ENCODE peak calls at places on chromosomes 2 and 18, in six cellular contexts. C is A549, J is GM23338, Q is GM12878, Y is SK-N-SH, T is HepG2. V is an unnamed sample.

GRCh38 chr2:191802180-191802579 is 44.7 kb downstream of the CAVIN2 start:
- DNase-seq in T (peak), Q (no peak), J (no peak), Y (no peak), C (no peak), V (no peak)

GRCh38 chr18:68447286-68447685 is 267.6 kb downstream of the TMX3 start:
- DNase-seq in T (no peak), J (no peak), Y (peak), Q (no peak), C (no peak), V (no peak)

GRCh38 chr2:86439879-86440630 is 1.1 kb upstream of the KDM3A start:
- DNase-seq in T (no peak), Q (no peak), J (no peak), Y (no peak), C (peak), V (no peak)

GRCh38 chr2:133287709-133288108 is 280.6 kb downstream of the NCKAP5 start:
- DNase-seq in J (no peak), Y (no peak), Q (no peak), C (no peak), T (no peak), V (no peak)

GRCh38 chr18:5475252-5475651 is 68.5 kb downstream of the EPB41L3 start:
- DNase-seq in C (no peak), T (no peak), Y (no peak), J (no peak), Q (no peak), V (no peak)

GRCh38 chr2:153004627-153005026 is 286.2 kb downstream of the ARL6IP6 start:
- DNase-seq in C (no peak), Y (no peak), Q (no peak), T (no peak), J (no peak), V (no peak)

GRCh38 chr18:43661570-43661969 is 384.3 kb upstream of the SYT4 start:
- DNase-seq in J (peak), Y (peak), Q (peak), T (peak), C (peak), V (peak)

GRCh38 chr2:237474931-237475703 is 11.9 kb upstream of the MLPH start:
- DNase-seq in J (peak), Q (no peak), Y (peak), C (peak), T (peak), V (no peak)

GRCh38 chr2:205768341-205768740 is 86.0 kb downstream of the NRP2 start:
- DNase-seq in Q (no peak), T (no peak), J (no peak), C (no peak), Y (no peak), V (no peak)

GRCh38 chr18:76923485-76924085 is 101.2 kb downstream of the ZNF236 start:
- DNase-seq in C (peak), Y (peak), Q (no peak), T (peak), J (peak), V (peak)

GRCh38 chr2:219557320-219557719 is 13.5 kb downstream of the TMEM198 start:
- DNase-seq in Q (no peak), T (no peak), Y (no peak), J (no peak), C (no peak), V (no peak)

GRCh38 chr2:237412646-237413292 is 1.2 kb downstream of the COL6A3 start:
- DNase-seq in Q (no peak), C (no peak), T (no peak), J (no peak), Y (no peak), V (no peak)

GRCh38 chr18:63074987-63075404 is 244.6 kb downstream of the BCL2 start:
- DNase-seq in C (peak), Q (no peak), T (peak), J (peak), Y (peak), V (no peak)

GRCh38 chr18:62326646-62327348 is 1.7 kb downstream of the TNFRSF11A start:
- DNase-seq in C (no peak), T (no peak), Q (no peak), J (no peak), Y (no peak), V (no peak)

GRCh38 chr18:12657048-12657848 is 659 bp downstream of the SPIRE1 start:
- DNase-seq in Y (peak), T (no peak), C (peak), J (peak), Q (no peak), V (no peak)

GRCh38 chr2:56287508-56287907 is 103.7 kb downstream of the CCDC85A start:
- DNase-seq in J (no peak), Q (no peak), C (no peak), T (no peak), Y (no peak), V (no peak)

GRCh38 chr2:154459286-154459685 is 239.2 kb upstream of the KCNJ3 start:
- DNase-seq in T (no peak), C (no peak), J (no peak), Q (no peak), Y (no peak), V (no peak)

GRCh38 chr2:1894578-1894977 is 150.3 kb upstream of the PXDN start:
- DNase-seq in Y (no peak), Q (no peak), J (no peak), C (no peak), T (no peak), V (no peak)

GRCh38 chr2:152407204-152407721 is 72.3 kb downstream of the FMNL2 start:
- DNase-seq in Y (peak), J (peak), C (peak), T (no peak), Q (peak), V (no peak)

GRCh38 chr2:15832849-15833680 is 107.3 kb upstream of the MYCN start:
- DNase-seq in J (no peak), Q (no peak), Y (no peak), C (no peak), T (no peak), V (no peak)

GRCh38 chr18:24672165-24672950 is 211.9 kb downstream of the HRH4 start:
- DNase-seq in Y (peak), J (peak), Q (no peak), T (no peak), C (no peak), V (no peak)

GRCh38 chr18:74435740-74436139 is 21.4 kb downstream of the DIPK1C start:
- DNase-seq in C (no peak), T (no peak), J (no peak), Q (no peak), Y (no peak), V (no peak)

GRCh38 chr2:168530980-168531379 is 74.9 kb downstream of the CERS6 start:
- DNase-seq in Q (no peak), C (no peak), J (no peak), Y (no peak), T (no peak), V (no peak)

GRCh38 chr2:213306320-213306942 is 22.2 kb downstream of the SPAG16 start:
- DNase-seq in C (peak), Q (no peak), T (no peak), J (no peak), Y (no peak), V (no peak)

GRCh38 chr2:85659324-85659981 is 8.5 kb downstream of the SFTPB start:
- DNase-seq in Y (no peak), T (no peak), Q (no peak), C (no peak), J (no peak), V (no peak)

GRCh38 chr2:240290432-240291336 is 144.8 kb upstream of the GPC1 start:
- DNase-seq in T (no peak), J (no peak), Q (no peak), Y (no peak), C (no peak), V (no peak)

GRCh38 chr2:27873091-27873490 is 17.1 kb downstream of the RBKS start:
- DNase-seq in T (no peak), Q (no peak), J (no peak), C (no peak), Y (no peak), V (no peak)

GRCh38 chr2:154013514-154013913 is 141.8 kb downstream of the GALNT13 start:
- DNase-seq in Q (no peak), T (no peak), C (no peak), Y (no peak), J (no peak), V (no peak)

GRCh38 chr2:70711191-70711590 is 56.8 kb downstream of the ADD2 start:
- DNase-seq in T (no peak), Q (no peak), J (peak), C (no peak), Y (no peak), V (no peak)

GRCh38 chr2:203824057-203824456 is 43.5 kb upstream of the CTLA4 start:
- DNase-seq in Q (no peak), C (no peak), Y (no peak), J (no peak), T (no peak), V (no peak)

GRCh38 chr2:235669269-235669831 is 175.5 kb downstream of the AGAP1 start:
- DNase-seq in J (peak), C (peak), Q (no peak), Y (peak), T (peak), V (no peak)

GRCh38 chr2:138712212-138712979 is 67.8 kb downstream of the NXPH2 start:
- DNase-seq in Y (no peak), T (peak), Q (peak), C (no peak), J (no peak), V (no peak)

GRCh38 chr18:64592246-64592645 is 443.4 kb upstream of the LINC00305 start:
- DNase-seq in Q (no peak), J (no peak), T (no peak), Y (peak), C (no peak), V (no peak)

GRCh38 chr2:190714958-190715357 is 66.1 kb downstream of the NAB1 start:
- DNase-seq in C (no peak), Y (no peak), T (no peak), J (no peak), Q (no peak), V (no peak)

GRCh38 chr2:20050712-20051517 is 513 bp downstream of the LAPTM4A start:
- DNase-seq in C (peak), Y (peak), T (peak), Q (no peak), J (peak), V (peak)

GRCh38 chr2:60512063-60512622 is 41.3 kb downstream of the BCL11A start:
- DNase-seq in T (no peak), J (no peak), C (no peak), Q (no peak), Y (no peak), V (no peak)

GRCh38 chr2:106085441-106085911 is 108.6 kb downstream of the UXS1 start:
- DNase-seq in J (peak), C (peak), Y (no peak), Q (no peak), T (peak), V (no peak)
- TF ChIP-seq REST in J (no peak), C (no peak), Y (no peak), Q (no peak), T (no peak), V (no peak)

GRCh38 chr18:8364385-8364784 is 244.9 kb upstream of the RAB12 start:
- DNase-seq in Y (no peak), C (no peak), J (no peak), Q (no peak), T (no peak), V (no peak)

GRCh38 chr18:8366070-8366469 is 243.2 kb upstream of the RAB12 start:
- DNase-seq in C (no peak), Y (no peak), J (no peak), T (no peak), Q (no peak), V (no peak)

GRCh38 chr18:8366656-8367055 is 242.6 kb upstream of the RAB12 start:
- DNase-seq in J (peak), Q (no peak), T (no peak), C (no peak), Y (peak), V (no peak)

GRCh38 chr18:8365528-8365927 is 243.7 kb upstream of the RAB12 start:
- DNase-seq in Y (no peak), Q (no peak), J (no peak), T (no peak), C (no peak), V (no peak)

GRCh38 chr18:8365006-8365405 is 244.2 kb upstream of the RAB12 start:
- DNase-seq in Y (no peak), J (no peak), C (no peak), T (no peak), Q (no peak), V (no peak)
- TF ChIP-seq REST in Y (no peak), J (no peak), C (no peak), T (no peak), Q (no peak), V (no peak)

DNA sequence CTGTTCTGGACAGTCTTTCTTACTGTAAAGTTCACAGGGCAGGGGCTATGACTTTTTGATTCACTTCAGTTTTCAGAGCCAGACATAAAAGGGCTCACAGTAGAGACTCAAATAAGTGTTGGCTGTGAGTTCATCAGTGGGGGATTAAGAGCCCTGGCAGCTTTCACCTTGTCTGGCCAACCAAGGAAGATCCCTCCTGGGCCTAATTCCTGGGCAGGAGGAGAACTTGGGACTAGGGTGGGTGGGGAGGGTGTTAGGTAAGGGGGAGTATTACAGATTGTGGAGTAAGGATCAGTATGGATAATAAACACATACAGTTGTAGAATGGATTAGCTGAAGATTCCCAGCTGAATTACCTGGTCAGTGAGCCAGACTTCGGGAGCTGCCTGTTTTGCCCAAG is 904 bp upstream of the SFXN5 start:
- DNase-seq in C (no peak), T (no peak), J (no peak), Q (no peak), Y (no peak), V (no peak)
- TF ChIP-seq REST in C (no peak), T (no peak), J (no peak), Q (no peak), Y (no peak), V (no peak)

DNA sequence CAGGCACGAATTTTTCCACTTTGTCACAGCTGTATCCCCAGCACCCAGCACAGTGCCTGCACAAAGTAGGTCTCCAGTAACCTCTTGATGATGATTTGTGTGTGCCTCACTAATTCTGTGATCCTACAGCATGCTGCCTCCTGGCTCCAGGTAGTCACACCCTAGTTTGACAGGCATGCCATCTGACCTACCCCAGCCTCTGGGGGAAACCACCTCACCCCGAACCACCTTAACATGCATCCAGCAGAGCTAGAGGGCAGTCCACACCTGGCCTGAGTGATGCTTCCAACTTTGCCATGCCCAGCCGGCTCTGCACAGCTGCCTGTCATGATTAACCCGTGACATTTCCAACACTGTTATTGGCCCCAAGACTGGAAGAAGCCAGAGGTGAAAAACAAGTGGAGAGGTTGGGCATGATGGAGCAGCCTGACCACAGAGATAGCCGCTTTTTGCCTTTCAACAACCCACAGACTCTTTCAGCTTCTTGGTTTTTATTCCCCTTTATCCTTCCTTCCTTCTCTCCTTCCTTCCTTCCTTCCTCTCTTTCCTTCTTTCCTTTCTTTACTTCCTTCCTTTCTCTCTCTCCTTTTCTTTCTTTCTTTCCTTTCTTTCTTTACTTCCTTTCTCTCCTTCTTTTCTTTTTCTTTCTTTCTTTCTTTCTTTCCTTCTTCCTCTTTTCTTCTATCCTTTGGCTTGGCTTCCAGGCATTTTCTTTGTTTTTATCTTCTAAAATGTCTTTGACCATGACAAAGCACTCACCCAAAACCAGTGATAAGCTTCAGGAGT is 294.4 kb upstream of the SIX2 start:
- DNase-seq in T (no peak), Q (no peak), J (no peak), C (no peak), Y (no peak), V (no peak)
- TF ChIP-seq REST in T (no peak), Q (no peak), J (no peak), C (no peak), Y (no peak), V (no peak)

GRCh38 chr2:201992960-201993359 is 40.7 kb upstream of the FZD7 start:
- DNase-seq in T (no peak), Q (no peak), J (peak), C (no peak), Y (no peak), V (no peak)

GRCh38 chr2:201999289-201999688 is 34.4 kb upstream of the FZD7 start:
- DNase-seq in T (no peak), J (no peak), Q (no peak), C (no peak), Y (no peak), V (no peak)

GRCh38 chr2:201996681-201997254 is 36.9 kb upstream of the FZD7 start:
- DNase-seq in T (no peak), J (no peak), Y (peak), Q (no peak), C (no peak), V (no peak)

GRCh38 chr2:201994973-201995638 is 38.5 kb upstream of the FZD7 start:
- DNase-seq in J (peak), C (no peak), Q (no peak), T (no peak), Y (no peak), V (no peak)

DNA sequence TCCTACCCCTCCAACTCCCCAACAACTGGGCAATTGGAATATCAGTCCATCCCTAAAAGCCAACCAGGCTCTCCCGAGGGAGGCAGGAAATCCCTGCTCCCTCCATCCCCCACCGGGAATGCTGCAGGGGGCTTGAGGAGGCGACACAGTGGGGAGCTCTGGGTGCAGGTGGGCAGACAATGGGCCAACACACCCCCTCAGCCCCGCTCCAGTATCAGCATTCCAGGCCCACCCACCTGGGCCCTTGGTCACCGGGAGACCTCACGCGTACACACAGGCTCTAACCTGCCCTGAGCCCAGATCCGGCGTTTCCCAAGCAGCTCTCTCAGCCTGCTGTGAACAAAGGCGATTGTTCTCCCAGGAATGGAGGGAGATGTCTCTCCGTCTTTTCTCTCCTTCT is 37.6 kb upstream of the FZD7 start:
- DNase-seq in Y (no peak), J (peak), Q (no peak), T (no peak), C (no peak), V (no peak)
- TF ChIP-seq REST in Y (no peak), J (peak), Q (no peak), T (no peak), C (no peak), V (no peak)

GRCh38 chr2:96977631-96978195 is 8.7 kb downstream of the FAM178B start:
- DNase-seq in Y (no peak), T (no peak), J (peak), C (peak), Q (no peak), V (peak)
- TF ChIP-seq REST in Y (no peak), T (no peak), J (no peak), C (no peak), Q (no peak), V (no peak)

GRCh38 chr2:241458687-241459086 is 49.7 kb downstream of the STK25 start:
- DNase-seq in Y (no peak), T (no peak), C (no peak), J (no peak), Q (no peak), V (no peak)
- TF ChIP-seq REST in Y (no peak), T (no peak), C (no peak), J (no peak), Q (no peak), V (no peak)

GRCh38 chr2:231412616-231412963 is 17.1 kb downstream of the B3GNT7 start:
- DNase-seq in Y (peak), J (no peak), Q (no peak), C (no peak), T (no peak), V (no peak)

GRCh38 chr2:231411237-231411636 is 15.7 kb downstream of the B3GNT7 start:
- DNase-seq in C (no peak), J (peak), Q (no peak), Y (no peak), T (no peak), V (no peak)

GRCh38 chr2:231410293-231411004 is 14.9 kb downstream of the B3GNT7 start:
- DNase-seq in J (peak), C (peak), Y (no peak), Q (no peak), T (no peak), V (no peak)

GRCh38 chr2:231413456-231413855 is 17.9 kb downstream of the B3GNT7 start:
- DNase-seq in Q (no peak), J (peak), C (no peak), T (no peak), Y (no peak), V (no peak)

DNA sequence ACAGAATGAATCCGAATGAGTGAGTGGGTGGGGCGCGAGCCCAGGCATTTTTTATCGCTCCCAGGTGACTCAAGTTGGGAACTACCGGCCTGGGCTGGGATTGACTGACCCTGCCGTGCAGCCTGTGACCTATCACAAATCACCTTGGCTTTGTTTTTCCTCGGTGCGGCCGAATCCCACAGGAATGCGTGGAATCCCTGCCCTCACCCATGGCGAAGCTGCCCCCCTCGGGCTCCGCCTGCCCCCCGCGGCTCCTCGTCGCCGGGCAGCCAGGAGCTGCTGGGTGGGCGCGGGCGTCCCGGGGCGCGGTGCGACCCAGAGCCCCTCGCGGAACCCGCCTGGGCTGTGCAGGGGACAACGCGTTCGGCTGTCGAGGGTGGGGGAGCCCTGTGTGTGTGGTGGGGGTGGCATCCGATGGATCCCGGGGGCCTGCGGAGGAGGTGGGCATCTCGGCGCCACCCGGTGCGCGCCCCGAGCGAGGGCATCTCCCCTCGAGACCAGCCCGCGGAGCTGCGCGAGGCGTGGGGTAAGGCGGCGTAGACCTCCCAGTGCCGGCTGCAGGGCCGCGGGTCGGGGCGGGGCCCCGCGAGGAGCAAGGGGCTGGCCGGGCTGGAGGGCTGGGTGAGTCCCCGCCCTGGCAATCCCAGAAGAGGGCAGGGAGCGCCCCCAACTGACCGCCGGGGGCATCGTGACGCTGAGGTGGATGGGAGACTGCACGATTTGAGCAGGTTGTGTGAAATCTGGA is 16.5 kb downstream of the B3GNT7 start:
- DNase-seq in Y (peak), Q (no peak), T (peak), J (peak), C (peak), V (peak)
- TF ChIP-seq REST in Y (no peak), Q (no peak), T (no peak), J (no peak), C (no peak), V (no peak)